ENCODE peak calls at places on chromosome 16, in five cellular contexts. R is fibroblast of lung, Y is stromal cell of bone marrow, T is heart right ventricle, H is BE2C. K is an unnamed sample.

GRCh38 chr16:51359141-51359960 is 208.3 kb upstream of the SALL1 start:
- DNase-seq in R (peak; percentile 45), Y (no peak), T (peak; percentile 13), H (no peak), K (peak; percentile 73)

GRCh38 chr16:85619089-85619850 is 6.1 kb downstream of the GSE1 start:
- DNase-seq in R (no peak), Y (no peak), T (no peak), H (no peak), K (no peak)

GRCh38 chr16:89922884-89923639 is at the start of gene TUBB3:
- DNase-seq in R (peak; percentile 81), Y (peak; percentile 62), T (peak; percentile 76), H (peak; percentile 94), K (peak; percentile 83)

GRCh38 chr16:27367463-27368357 is 34.3 kb upstream of the IL21R start:
- DNase-seq in R (peak; percentile 63), Y (peak; percentile 28), T (peak; percentile 82), H (peak; percentile 71), K (peak; percentile 77)

GRCh38 chr16:89442990-89443726 is 47.2 kb downstream of the ANKRD11 start:
- DNase-seq in R (peak; percentile 77), Y (peak; percentile 48), T (no peak), H (peak; percentile 72), K (peak; percentile 48)

GRCh38 chr16:82294874-82295273 is 124.8 kb upstream of the MPHOSPH6 start:
- DNase-seq in R (no peak), Y (no peak), T (no peak), H (no peak), K (no peak)

GRCh38 chr16:978403-978802 is 3.2 kb upstream of the SOX8 start:
- DNase-seq in R (no peak), Y (no peak), T (no peak), H (no peak), K (peak; percentile 62)

GRCh38 chr16:89444151-89444723 is 46.1 kb downstream of the ANKRD11 start:
- DNase-seq in R (no peak), Y (no peak), T (no peak), H (no peak), K (no peak)

GRCh38 chr16:83953796-83954576 is 946 bp downstream of the OSGIN1 start:
- DNase-seq in R (peak; percentile 23), Y (no peak), T (no peak), H (no peak), K (peak; percentile 59)

GRCh38 chr16:50804290-50804907 is 62.5 kb downstream of the CYLD start:
- DNase-seq in R (no peak), Y (no peak), T (no peak), H (no peak), K (no peak)

GRCh38 chr16:78750611-78751010 is 651.2 kb downstream of the WWOX start:
- DNase-seq in R (no peak), Y (no peak), T (no peak), H (no peak), K (no peak)

GRCh38 chr16:84986102-84986501 is 25.2 kb downstream of the ZDHHC7 start:
- DNase-seq in R (no peak), Y (no peak), T (no peak), H (no peak), K (no peak)

GRCh38 chr16:62034236-62035114 is 1.8 kb downstream of the CDH8 start:
- DNase-seq in R (no peak), Y (no peak), T (no peak), H (no peak), K (peak; percentile 66)

GRCh38 chr16:1674751-1675664 is 3.1 kb upstream of the JPT2 start:
- DNase-seq in R (peak; percentile 31), Y (no peak), T (no peak), H (no peak), K (peak; percentile 37)

GRCh38 chr16:48276102-48276501 is 28.8 kb upstream of the ABCC11 start:
- DNase-seq in R (no peak), Y (no peak), T (no peak), H (no peak), K (no peak)

GRCh38 chr16:1989826-1990335 is at the start of gene SYNGR3:
- DNase-seq in R (no peak), Y (no peak), T (no peak), H (no peak), K (no peak)

GRCh38 chr16:1645914-1646525 is 32.1 kb upstream of the JPT2 start:
- DNase-seq in R (peak; percentile 5), Y (no peak), T (no peak), H (no peak), K (peak; percentile 33)

GRCh38 chr16:31002810-31003209 is 7.6 kb downstream of the STX1B start:
- DNase-seq in R (no peak), Y (no peak), T (no peak), H (no peak), K (no peak)

GRCh38 chr16:71781741-71782140 is 26.9 kb downstream of the AP1G1 start:
- DNase-seq in R (peak; percentile 6), Y (no peak), T (no peak), H (no peak), K (no peak)

GRCh38 chr16:84483882-84484565 is 20.4 kb downstream of the MEAK7 start:
- DNase-seq in R (no peak), Y (no peak), T (no peak), H (no peak), K (no peak)

GRCh38 chr16:21100447-21100846 is 50.2 kb downstream of the DNAH3 start:
- DNase-seq in R (peak; percentile 81), Y (peak; percentile 74), T (no peak), H (no peak), K (peak; percentile 74)

GRCh38 chr16:69107311-69107962 is 2.0 kb downstream of the HAS3 start:
- DNase-seq in R (peak; percentile 15), Y (no peak), T (peak; percentile 51), H (no peak), K (no peak)

GRCh38 chr16:51409001-51409675 is 258.1 kb upstream of the SALL1 start:
- DNase-seq in R (peak; percentile 21), Y (no peak), T (no peak), H (no peak), K (no peak)

GRCh38 chr16:72013389-72013788 is 4.8 kb downstream of the DHODH start:
- DNase-seq in R (no peak), Y (no peak), T (no peak), H (peak; percentile 61), K (peak; percentile 6)

GRCh38 chr16:27600386-27600785 is 50.4 kb downstream of the KATNIP start:
- DNase-seq in R (no peak), Y (no peak), T (no peak), H (no peak), K (no peak)

GRCh38 chr16:49837673-49838360 is 18.1 kb downstream of the ZNF423 start:
- DNase-seq in R (no peak), Y (no peak), T (peak; percentile 23), H (no peak), K (no peak)

GRCh38 chr16:82061861-82062525 is 26.9 kb downstream of the HSD17B2 start:
- DNase-seq in R (peak; percentile 25), Y (no peak), T (no peak), H (no peak), K (peak; percentile 38)

GRCh38 chr16:6249863-6250262 is 1082.8 kb upstream of the RBFOX1 start:
- DNase-seq in R (no peak), Y (no peak), T (no peak), H (no peak), K (no peak)

GRCh38 chr16:53045554-53046250 is 7.0 kb downstream of the CHD9NB start:
- DNase-seq in R (no peak), Y (no peak), T (no peak), H (no peak), K (no peak)

GRCh38 chr16:78478267-78478821 is 378.9 kb downstream of the WWOX start:
- DNase-seq in R (no peak), Y (no peak), T (no peak), H (no peak), K (no peak)